ENCODE peak calls at places on chromosomes 7 and 10, in five cellular contexts. T is NT2/D1, O is IMR-90, E is HepG2, L is H1. F is an unnamed sample. For H3K36me3, the result is how much of the 10 kb centered on the place peaks cover.

GRCh38 chr7:117661312-117661711 is 181.5 kb downstream of the CFTR start:
- DNase-seq in E (no peak), O (no peak), T (no peak), L (no peak), F (no peak)

GRCh38 chr7:117269895-117270294 is 53.0 kb downstream of the WNT2 start:
- DNase-seq in L (no peak), O (peak), T (no peak), E (no peak), F (peak)

GRCh38 chr7:158449266-158449665 is 138.4 kb downstream of the PTPRN2 start:
- DNase-seq in T (no peak), O (no peak), E (no peak), L (no peak), F (no peak)

GRCh38 chr7:2202361-2202761 is 30.4 kb downstream of the MAD1L1 start:
- DNase-seq in L (no peak), O (no peak), T (no peak), E (no peak), F (no peak)

GRCh38 chr10:48289652-48290238 is 15.2 kb upstream of the FRMPD2 start:
- DNase-seq in T (peak), O (peak), L (no peak), E (peak), F (peak)

GRCh38 chr10:87659571-87660483 is at the start of gene PAPSS2:
- DNase-seq in L (no peak), O (peak), E (no peak), T (no peak), F (peak)

GRCh38 chr10:130141460-130141859 is 5.3 kb downstream of the GLRX3 start:
- DNase-seq in T (no peak), E (peak), O (peak), L (no peak), F (no peak)

GRCh38 chr7:83410989-83411591 is 237.8 kb downstream of the SEMA3E start:
- DNase-seq in T (peak), O (peak), L (no peak), E (peak), F (peak)

GRCh38 chr10:95295031-95295755 is 4.4 kb upstream of the PDLIM1 start:
- DNase-seq in E (no peak), T (no peak), O (peak), L (no peak), F (peak)

GRCh38 chr7:45874408-45875131 is 1.7 kb upstream of the CCDC201 start:
- DNase-seq in O (peak), L (no peak), T (no peak), E (peak), F (peak)

GRCh38 chr10:88039496-88040200 is 176.2 kb downstream of the PTEN start:
- DNase-seq in T (no peak), E (no peak), O (peak), L (no peak), F (peak)

GRCh38 chr7:137820677-137821420 is 25.9 kb downstream of the DGKI start:
- DNase-seq in E (no peak), L (no peak), T (peak), O (peak), F (no peak)

GRCh38 chr7:138934861-138935260 is 46.3 kb downstream of the KIAA1549 start:
- DNase-seq in L (no peak), O (peak), T (no peak), E (peak), F (peak)

GRCh38 chr10:62869958-62870357 is 53.8 kb upstream of the EGR2 start:
- DNase-seq in L (no peak), O (no peak), E (no peak), T (no peak), F (peak)

GRCh38 chr7:96962221-96962620 is 43.1 kb upstream of the DLX6 start:
- DNase-seq in L (no peak), O (no peak), T (no peak), E (no peak), F (peak)

DNA sequence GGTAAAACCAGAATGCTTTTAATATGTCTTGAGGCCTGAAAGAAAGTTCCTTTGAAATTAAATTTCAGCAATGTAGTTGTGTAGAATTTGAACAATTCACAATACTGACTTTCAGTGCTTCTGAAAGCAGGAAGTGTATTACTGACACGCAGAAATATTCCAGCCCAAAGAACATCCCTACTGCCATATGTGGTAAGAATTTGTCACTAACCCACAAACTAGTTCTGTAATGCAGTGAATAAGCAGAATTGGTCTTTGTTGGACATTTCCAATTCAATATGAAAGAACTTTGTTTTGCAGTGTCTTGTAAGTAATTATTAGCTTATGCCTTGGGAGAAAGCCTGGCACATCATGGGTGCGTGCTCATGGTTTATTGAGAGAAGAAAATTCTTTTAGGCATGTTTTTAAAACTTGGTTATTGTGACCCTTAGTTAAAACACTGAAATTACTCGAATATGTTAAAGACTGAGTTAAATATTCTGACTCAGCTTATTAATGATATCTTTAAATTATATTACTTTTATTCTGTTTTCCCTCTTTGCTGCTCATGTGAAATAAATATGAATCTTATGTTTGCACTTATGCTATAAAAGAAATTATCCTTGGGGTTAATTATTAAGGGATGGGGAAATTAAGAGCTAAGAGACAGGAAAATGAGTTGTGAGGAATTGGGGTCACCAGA is 33.4 kb downstream of the PTPN12 start:
- DNase-seq in E (peak), L (no peak), T (no peak), O (peak), F (peak)
- H3K36me3 ChIP-seq in E (under half), L (under half), T (under half), O (under half), F (under half)

DNA sequence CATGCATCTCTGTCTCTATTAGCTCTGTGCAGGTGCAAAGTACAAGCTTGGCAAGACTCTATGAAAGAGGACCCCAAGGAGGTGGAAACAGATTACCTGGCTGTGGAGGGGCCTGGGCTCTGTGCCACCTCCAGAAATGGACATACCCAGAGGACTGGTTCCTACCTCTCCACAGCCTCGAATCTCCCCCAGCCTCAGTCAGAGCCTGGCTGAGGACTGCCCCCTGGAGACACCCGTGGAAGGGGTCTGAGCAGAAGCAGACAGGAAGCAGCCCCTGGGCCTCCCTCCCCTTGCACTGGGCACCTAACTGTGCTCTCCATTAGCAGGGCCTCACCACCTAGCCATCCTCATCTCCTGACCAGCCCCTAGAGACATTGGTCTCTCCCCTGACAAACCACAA is 92.0 kb downstream of the DLG5 start:
- DNase-seq in O (no peak), T (no peak), L (no peak), E (no peak), F (no peak)
- H3K36me3 ChIP-seq in O (half or more), T (half or more), L (under half), E (half or more), F (under half)

DNA sequence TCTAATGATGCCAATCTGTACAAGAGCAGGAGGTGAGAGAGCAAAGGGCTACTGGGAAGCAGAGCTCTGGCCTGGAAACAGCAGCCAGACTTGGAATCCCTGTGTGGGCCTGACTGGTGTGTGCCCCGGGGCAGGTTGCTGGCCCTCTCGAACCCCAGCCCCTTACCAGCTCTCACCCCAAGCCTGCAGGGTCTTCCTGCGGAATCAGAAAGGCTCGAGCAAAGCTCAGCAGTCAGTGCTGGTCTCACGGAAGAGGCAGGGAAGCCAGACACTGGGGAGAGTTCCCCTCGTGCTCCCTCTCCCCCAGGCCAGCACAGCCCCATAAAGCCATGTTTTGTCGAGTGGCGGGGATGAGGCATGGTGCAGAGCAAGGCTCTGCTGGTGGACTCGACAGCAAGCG is 50.1 kb downstream of the POLR3A start:
- DNase-seq in O (no peak), L (no peak), T (no peak), E (no peak), F (no peak)
- H3K36me3 ChIP-seq in O (half or more), L (half or more), T (half or more), E (half or more), F (under half)

GRCh38 chr7:44767134-44767911 is 18.7 kb downstream of the ZMIZ2 start:
- DNase-seq in E (no peak), L (no peak), T (no peak), O (no peak), F (no peak)
- H3K36me3 ChIP-seq in E (under half), L (half or more), T (half or more), O (half or more), F (under half)

GRCh38 chr10:124830445-124830844 is 28.8 kb downstream of the ABRAXAS2 start:
- DNase-seq in O (no peak), T (no peak), E (no peak), L (no peak), F (no peak)
- H3K36me3 ChIP-seq in O (under half), T (half or more), E (half or more), L (half or more), F (under half)

GRCh38 chr10:12200850-12201249 is 4.9 kb downstream of the CDC123 start:
- DNase-seq in T (no peak), O (no peak), L (no peak), E (no peak), F (no peak)
- H3K36me3 ChIP-seq in T (half or more), O (under half), L (under half), E (half or more), F (under half)

GRCh38 chr10:98417481-98417959 is 2.5 kb upstream of the PYROXD2 start:
- DNase-seq in T (no peak), L (no peak), O (no peak), E (no peak), F (no peak)
- H3K36me3 ChIP-seq in T (under half), L (under half), O (under half), E (under half), F (under half)

DNA sequence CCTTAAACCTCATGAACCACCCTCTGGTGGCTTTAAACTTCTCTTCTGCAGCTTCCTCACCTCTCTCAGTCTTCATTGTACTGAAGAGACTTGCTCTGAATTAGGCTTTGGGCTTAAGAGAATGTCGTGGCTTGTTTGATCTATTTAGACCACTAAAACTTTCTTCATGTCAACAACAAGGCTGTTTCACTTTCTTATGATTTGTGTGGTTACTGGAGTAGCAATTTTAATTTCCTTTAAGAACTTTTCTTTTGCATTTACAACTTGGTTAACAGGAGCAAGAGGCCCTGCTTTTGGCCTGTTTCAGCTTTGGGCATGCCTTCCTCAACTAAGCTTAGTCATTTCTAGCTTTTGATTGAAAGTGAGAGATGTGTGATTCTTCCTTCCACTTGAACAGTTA is 38.1 kb upstream of the CDHR3 start:
- DNase-seq in L (no peak), T (no peak), E (no peak), O (no peak), F (no peak)
- H3K36me3 ChIP-seq in L (under half), T (under half), E (under half), O (under half), F (under half)

DNA sequence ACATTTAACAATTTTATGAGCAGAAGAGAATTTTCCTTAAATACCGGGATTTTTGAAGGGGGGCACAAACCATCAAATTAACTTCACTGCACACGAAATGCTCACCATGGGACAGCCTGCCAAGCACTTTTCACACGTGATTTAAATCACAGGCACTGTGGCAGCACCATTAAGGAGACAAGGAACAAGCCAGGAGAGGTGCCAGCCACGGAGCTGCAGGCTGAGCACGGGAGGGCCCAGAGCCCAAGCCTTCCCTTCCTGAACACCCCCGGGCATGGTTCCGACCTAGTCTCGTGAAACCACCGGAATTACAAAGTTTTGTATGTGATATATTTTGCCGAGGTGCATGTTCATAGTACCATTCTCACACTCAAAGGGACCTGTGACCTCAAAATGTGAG is 13.4 kb downstream of the PITRM1 start:
- DNase-seq in T (no peak), O (no peak), E (no peak), L (no peak), F (no peak)
- H3K36me3 ChIP-seq in T (half or more), O (half or more), E (under half), L (under half), F (under half)

DNA sequence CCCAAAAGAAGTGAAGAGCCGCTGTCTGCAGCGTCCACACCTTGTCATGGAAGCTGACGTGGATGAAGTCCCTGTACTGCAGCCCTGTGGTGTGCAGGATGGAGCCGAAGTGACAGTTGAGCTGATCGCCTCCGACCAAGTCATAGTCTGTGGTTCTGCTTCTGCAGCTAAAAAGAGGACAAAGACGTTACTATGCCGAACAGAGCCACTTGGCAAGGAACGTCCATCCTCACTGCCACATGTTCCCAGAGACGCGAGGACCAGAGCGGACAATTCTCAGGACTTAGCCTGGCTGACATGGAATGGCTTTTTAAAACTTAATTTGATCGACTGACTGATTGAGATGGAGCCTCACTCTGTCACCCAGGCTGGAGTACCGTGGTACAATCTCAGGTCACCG is 21.8 kb downstream of the DAGLB start:
- DNase-seq in E (no peak), T (no peak), O (no peak), L (no peak), F (no peak)
- H3K36me3 ChIP-seq in E (under half), T (half or more), O (half or more), L (half or more), F (under half)

F was measured in bronchial epithelial cell.